ENCODE peak calls at places on chromosomes 16 and 17, in eight cellular contexts. H, A, N, B, J, D, C and K are unnamed samples.

GRCh38 chr17:80839401-80839800 is 152.2 kb upstream of the CHMP6 start:
- DNase-seq in H (no peak), A (no peak), N (no peak), B (no peak), J (no peak), D (no peak), C (no peak), K (no peak)

GRCh38 chr16:3019594-3020246 is 448 bp upstream of the TNFRSF12A start:
- DNase-seq in H (no peak), A (no peak), N (no peak), B (no peak), J (no peak), D (no peak), C (no peak), K (no peak)

GRCh38 chr17:8341456-8341855 is 1.8 kb downstream of the ODF4 start:
- DNase-seq in H (no peak), A (no peak), N (no peak), B (no peak), J (no peak), D (no peak), C (no peak), K (no peak)

GRCh38 chr17:58507123-58507634 is 7.3 kb downstream of the MTMR4 start:
- DNase-seq in H (no peak), A (no peak), N (no peak), B (peak; percentile 56), J (no peak), D (no peak), C (no peak), K (no peak)

GRCh38 chr17:80385046-80385445 is 29.9 kb upstream of the ENDOV start:
- DNase-seq in H (no peak), A (no peak), N (no peak), B (no peak), J (no peak), D (no peak), C (no peak), K (no peak)

GRCh38 chr16:65704866-65705265 is 583.0 kb upstream of the CDH11 start:
- DNase-seq in H (no peak), A (no peak), N (no peak), B (no peak), J (no peak), D (peak; percentile 23), C (no peak), K (no peak)

GRCh38 chr17:40499551-40500189 is 1.8 kb downstream of the TNS4 start:
- DNase-seq in H (peak; percentile 92), A (no peak), N (peak; percentile 65), B (peak; percentile 90), J (no peak), D (peak; percentile 74), C (no peak), K (peak; percentile 91)

GRCh38 chr16:73713817-73714495 is 582.7 kb upstream of the PSMD7 start:
- DNase-seq in H (no peak), A (no peak), N (peak; percentile 51), B (no peak), J (no peak), D (peak; percentile 65), C (no peak), K (peak; percentile 37)

GRCh38 chr16:78703951-78704350 is 604.5 kb downstream of the WWOX start:
- DNase-seq in H (no peak), A (no peak), N (no peak), B (no peak), J (no peak), D (no peak), C (no peak), K (no peak)

GRCh38 chr16:17213025-17213424 is 257.7 kb downstream of the XYLT1 start:
- DNase-seq in H (no peak), A (no peak), N (no peak), B (no peak), J (no peak), D (no peak), C (peak; percentile 4), K (no peak)

GRCh38 chr17:80950466-80951120 is 41.0 kb upstream of the CHMP6 start:
- DNase-seq in H (peak; percentile 6), A (no peak), N (no peak), B (peak; percentile 40), J (no peak), D (no peak), C (no peak), K (no peak)

GRCh38 chr16:67169642-67170167 is 633 bp upstream of the NOL3 start:
- DNase-seq in H (no peak), A (no peak), N (peak; percentile 87), B (peak; percentile 52), J (no peak), D (peak; percentile 76), C (no peak), K (peak; percentile 69)

GRCh38 chr17:46869296-46869695 is 17.9 kb downstream of the WNT9B start:
- DNase-seq in H (no peak), A (no peak), N (no peak), B (no peak), J (no peak), D (no peak), C (no peak), K (no peak)

GRCh38 chr16:2745116-2745890 is 7.1 kb upstream of the SRRM2 start:
- DNase-seq in H (no peak), A (no peak), N (no peak), B (no peak), J (no peak), D (no peak), C (no peak), K (no peak)

GRCh38 chr17:4573682-4574081 is 10.6 kb upstream of the SMTNL2 start:
- DNase-seq in H (no peak), A (no peak), N (no peak), B (peak; percentile 60), J (no peak), D (no peak), C (peak; percentile 12), K (peak; percentile 78)

GRCh38 chr17:16398270-16399267 is 16.8 kb upstream of the TRPV2 start:
- DNase-seq in H (no peak), A (no peak), N (no peak), B (no peak), J (no peak), D (peak; percentile 64), C (no peak), K (no peak)

GRCh38 chr16:66905633-66906539 is 12.8 kb downstream of the CDH16 start:
- DNase-seq in H (peak; percentile 71), A (no peak), N (no peak), B (no peak), J (no peak), D (no peak), C (peak; percentile 42), K (peak; percentile 87)

GRCh38 chr17:64358261-64358788 is 32.3 kb downstream of the PECAM1 start:
- DNase-seq in H (no peak), A (no peak), N (no peak), B (no peak), J (no peak), D (no peak), C (no peak), K (no peak)

GRCh38 chr16:459761-460160 is 34.3 kb downstream of the RAB11FIP3 start:
- DNase-seq in H (no peak), A (no peak), N (no peak), B (no peak), J (no peak), D (no peak), C (no peak), K (no peak)

GRCh38 chr17:20116683-20117309 is 107.6 kb downstream of the SPECC1 start:
- DNase-seq in H (peak; percentile 62), A (no peak), N (peak; percentile 49), B (no peak), J (no peak), D (peak; percentile 64), C (peak; percentile 34), K (no peak)

GRCh38 chr16:81128726-81129524 is 32.7 kb upstream of the GCSH start:
- DNase-seq in H (no peak), A (no peak), N (no peak), B (no peak), J (no peak), D (no peak), C (no peak), K (no peak)

GRCh38 chr17:78997231-78997741 is 12.3 kb downstream of the CANT1 start:
- DNase-seq in H (no peak), A (no peak), N (no peak), B (no peak), J (no peak), D (no peak), C (no peak), K (no peak)

GRCh38 chr16:54934536-54935410 is 4.1 kb downstream of the IRX5 start:
- DNase-seq in H (no peak), A (no peak), N (peak; percentile 51), B (peak; percentile 82), J (no peak), D (peak; percentile 59), C (no peak), K (peak; percentile 34)

GRCh38 chr17:4901648-4902344 is 1.1 kb downstream of the CHRNE start:
- DNase-seq in H (peak; percentile 66), A (peak; percentile 13), N (no peak), B (peak; percentile 92), J (no peak), D (no peak), C (no peak), K (peak; percentile 66)

GRCh38 chr16:30473231-30474061 is 904 bp downstream of the ITGAL start:
- DNase-seq in H (no peak), A (no peak), N (no peak), B (peak; percentile 65), J (no peak), D (no peak), C (peak; percentile 25), K (peak; percentile 33)

GRCh38 chr17:47220531-47220999 is 11.4 kb downstream of the MYL4 start:
- DNase-seq in H (no peak), A (no peak), N (no peak), B (no peak), J (no peak), D (no peak), C (peak; percentile 7), K (no peak)

GRCh38 chr16:63129411-63130125 is 1093.3 kb upstream of the CDH8 start:
- DNase-seq in H (no peak), A (no peak), N (no peak), B (peak; percentile 68), J (no peak), D (no peak), C (no peak), K (no peak)